ENCODE peak calls at places on chromosomes 3 and 15, in six cellular contexts. S is activated CD4-positive, alpha-beta memory T cell treated with anti-CD3 and anti-CD28 coated beads, Interleukin-2, amount 10 ng/mL, durations not matched to agents 7 days and 5 days; W is stimulated activated CD4-positive, alpha-beta T cell treated with anti-CD3 and anti-CD28 coated beads, Interleukin-4, amount 100 ng/mL, for 48 hours; T is lower lobe of right lung; M is choroid plexus epithelial cell; A is effector CD4-positive, alpha-beta T cell. J is an unnamed sample.

GRCh38 chr15:24901409-24901808 is 53.4 kb upstream of the SNRPN start:
- DNase-seq in S (no peak), W (no peak), T (no peak), M (no peak), A (no peak), J (no peak)

GRCh38 chr3:42061711-42062408 is 29.3 kb upstream of the TRAK1 start:
- DNase-seq in S (no peak), W (no peak), T (peak), M (peak), A (no peak), J (peak)

GRCh38 chr3:48065035-48065434 is 48.8 kb upstream of the MAP4 start:
- DNase-seq in S (no peak), W (no peak), T (no peak), M (no peak), A (no peak), J (no peak)

GRCh38 chr3:146189519-146190173 is 28.7 kb upstream of the PLOD2 start:
- DNase-seq in S (peak), W (no peak), T (no peak), M (peak), A (no peak), J (peak)

GRCh38 chr15:74206801-74207281 is 4.3 kb upstream of the STRA6 start:
- DNase-seq in S (no peak), W (no peak), T (no peak), M (peak), A (no peak), J (peak)

GRCh38 chr3:42670670-42671069 is 14.7 kb upstream of the KLHL40 start:
- DNase-seq in S (no peak), W (no peak), T (no peak), M (no peak), A (no peak), J (no peak)

GRCh38 chr3:25854214-25854613 is 64.3 kb downstream of the OXSM start:
- DNase-seq in S (no peak), W (no peak), T (no peak), M (peak), A (no peak), J (no peak)

GRCh38 chr3:126130081-126130855 is 46.3 kb upstream of the SLC41A3 start:
- DNase-seq in S (no peak), W (no peak), T (peak), M (no peak), A (no peak), J (no peak)

GRCh38 chr15:82946155-82946701 is 6.3 kb downstream of the HOMER2 start:
- DNase-seq in S (no peak), W (no peak), T (no peak), M (no peak), A (no peak), J (no peak)

GRCh38 chr3:152556731-152557254 is 278.1 kb upstream of the P2RY1 start:
- DNase-seq in S (no peak), W (no peak), T (no peak), M (peak), A (no peak), J (no peak)

GRCh38 chr15:94230886-94231727 is at the start of gene MCTP2:
- DNase-seq in S (peak), W (peak), T (peak), M (peak), A (peak), J (peak)

GRCh38 chr15:101161656-101162055 is 90.2 kb downstream of the CHSY1 start:
- DNase-seq in S (peak), W (peak), T (peak), M (no peak), A (no peak), J (no peak)

GRCh38 chr3:172181936-172182708 is 142.7 kb downstream of the FNDC3B start:
- DNase-seq in S (no peak), W (no peak), T (no peak), M (peak), A (no peak), J (no peak)

GRCh38 chr3:192858849-192859585 is 58.6 kb downstream of the MB21D2 start:
- DNase-seq in S (no peak), W (no peak), T (no peak), M (no peak), A (no peak), J (no peak)

GRCh38 chr15:92405942-92406341 is 12.3 kb downstream of the ST8SIA2 start:
- DNase-seq in S (no peak), W (no peak), T (no peak), M (no peak), A (no peak), J (no peak)

GRCh38 chr15:66459818-66460615 is 37.5 kb downstream of the SNAPC5 start:
- DNase-seq in S (no peak), W (no peak), T (no peak), M (peak), A (no peak), J (no peak)

GRCh38 chr3:47954562-47954961 is 61.7 kb downstream of the MAP4 start:
- DNase-seq in S (no peak), W (no peak), T (no peak), M (no peak), A (no peak), J (no peak)

GRCh38 chr3:13009132-13009945 is 63.9 kb downstream of the IQSEC1 start:
- DNase-seq in S (peak), W (peak), T (peak), M (no peak), A (peak), J (no peak)

GRCh38 chr3:77426531-77426930 is 386.6 kb downstream of the ROBO2 start:
- DNase-seq in S (no peak), W (no peak), T (no peak), M (no peak), A (no peak), J (no peak)

GRCh38 chr3:152857082-152857481 is 22.2 kb downstream of the P2RY1 start:
- DNase-seq in S (no peak), W (no peak), T (peak), M (no peak), A (no peak), J (no peak)

GRCh38 chr15:96351801-96352593 is 21.5 kb downstream of the NR2F2 start:
- DNase-seq in S (no peak), W (no peak), T (no peak), M (peak), A (no peak), J (no peak)

GRCh38 chr3:47766186-47766585 is 15.5 kb downstream of the SMARCC1 start:
- DNase-seq in S (no peak), W (no peak), T (no peak), M (no peak), A (no peak), J (no peak)

GRCh38 chr15:56719774-56720555 is 13.3 kb downstream of the ZNF280D start:
- DNase-seq in S (no peak), W (no peak), T (no peak), M (no peak), A (no peak), J (peak)

GRCh38 chr3:130963878-130964277 is 62.7 kb downstream of the ASTE1 start:
- DNase-seq in S (no peak), W (no peak), T (no peak), M (peak), A (no peak), J (no peak)

GRCh38 chr3:79490165-79491028 is 277.4 kb downstream of the ROBO1 start:
- DNase-seq in S (no peak), W (no peak), T (peak), M (peak), A (no peak), J (no peak)

GRCh38 chr15:79875213-79875612 is 21.6 kb downstream of the MTHFS start:
- DNase-seq in S (no peak), W (no peak), T (no peak), M (no peak), A (no peak), J (no peak)

GRCh38 chr15:91857772-91858171 is 4.3 kb downstream of the SLCO3A1 start:
- DNase-seq in S (peak), W (no peak), T (no peak), M (no peak), A (peak), J (no peak)

GRCh38 chr3:4350789-4351163 is 47.6 kb downstream of the SETMAR start:
- DNase-seq in S (peak), W (no peak), T (no peak), M (peak), A (peak), J (peak)

GRCh38 chr3:125573216-125573615 is 22.1 kb downstream of the OSBPL11 start:
- DNase-seq in S (no peak), W (no peak), T (no peak), M (no peak), A (no peak), J (no peak)

GRCh38 chr3:45776291-45776576 is 20.1 kb downstream of the SLC6A20 start:
- DNase-seq in S (no peak), W (no peak), T (no peak), M (no peak), A (no peak), J (no peak)

J was measured in NCI-H524.